ENCODE peak calls at places on chromosomes 4 and X, in eight cellular contexts. T, H, E, S, A, Y, I and R are unnamed samples.

GRCh38 chr4:1098311-1098925 is 14.9 kb downstream of the RNF212 start:
- DNase-seq in T (no peak), H (no peak), E (no peak), S (no peak), A (no peak), Y (no peak), I (no peak), R (no peak)

GRCh38 chr4:139919513-139919912 is 234.5 kb downstream of the MAML3 start:
- DNase-seq in T (peak), H (no peak), E (no peak), S (no peak), A (no peak), Y (peak), I (no peak), R (peak)

GRCh38 chr4:159655547-159655946 is 552.7 kb downstream of the RAPGEF2 start:
- DNase-seq in T (peak), H (no peak), E (no peak), S (no peak), A (no peak), Y (no peak), I (no peak), R (no peak)

GRCh38 chr4:54657556-54658313 is at the start of gene KIT:
- DNase-seq in T (no peak), H (no peak), E (peak), S (peak), A (no peak), Y (no peak), I (no peak), R (no peak)

GRCh38 chr4:140237616-140238352 is 83.8 kb upstream of the MAML3 start:
- DNase-seq in T (no peak), H (peak), E (peak), S (peak), A (no peak), Y (peak), I (peak), R (no peak)

GRCh38 chrX:9542106-9542764 is 77.4 kb downstream of the TBL1X start:
- DNase-seq in T (no peak), H (no peak), E (no peak), S (no peak), A (no peak), Y (no peak), I (no peak), R (no peak)

GRCh38 chr4:2363056-2363719 is 55.3 kb downstream of the ZFYVE28 start:
- DNase-seq in T (no peak), H (no peak), E (no peak), S (no peak), A (no peak), Y (no peak), I (no peak), R (no peak)

GRCh38 chrX:69618803-69619202 is 2.9 kb downstream of the EDA start:
- DNase-seq in T (no peak), H (no peak), E (peak), S (peak), A (no peak), Y (no peak), I (no peak), R (no peak)

GRCh38 chr4:101019941-101020401 is 327.4 kb downstream of the PPP3CA start:
- DNase-seq in T (no peak), H (no peak), E (no peak), S (no peak), A (no peak), Y (peak), I (no peak), R (no peak)

GRCh38 chr4:86416081-86416480 is 56.2 kb upstream of the MAPK10 start:
- DNase-seq in T (no peak), H (no peak), E (no peak), S (no peak), A (no peak), Y (no peak), I (no peak), R (no peak)

GRCh38 chrX:12332786-12333347 is 194.6 kb downstream of the FRMPD4 start:
- DNase-seq in T (no peak), H (no peak), E (no peak), S (no peak), A (no peak), Y (no peak), I (no peak), R (no peak)

GRCh38 chr4:42519803-42520417 is 122.6 kb downstream of the SHISA3 start:
- DNase-seq in T (no peak), H (peak), E (peak), S (no peak), A (peak), Y (peak), I (no peak), R (peak)

GRCh38 chrX:31392541-31392940 is 320.7 kb upstream of the FTHL17 start:
- DNase-seq in T (no peak), H (no peak), E (no peak), S (no peak), A (no peak), Y (no peak), I (no peak), R (no peak)

GRCh38 chr4:183201331-183201730 is 102.3 kb downstream of the WWC2 start:
- DNase-seq in T (no peak), H (peak), E (no peak), S (no peak), A (no peak), Y (no peak), I (no peak), R (no peak)

GRCh38 chr4:76610751-76611150 is 175.7 kb downstream of the SHROOM3 start:
- DNase-seq in T (no peak), H (no peak), E (no peak), S (no peak), A (no peak), Y (no peak), I (no peak), R (no peak)

GRCh38 chr4:25588211-25588610 is 67.4 kb upstream of the SLC34A2 start:
- DNase-seq in T (no peak), H (no peak), E (no peak), S (no peak), A (no peak), Y (no peak), I (no peak), R (no peak)

GRCh38 chrX:129790146-129790545 is 10.4 kb downstream of the SASH3 start:
- DNase-seq in T (no peak), H (no peak), E (no peak), S (no peak), A (no peak), Y (no peak), I (no peak), R (no peak)

GRCh38 chrX:10048695-10049094 is 81.5 kb downstream of the CLDN34 start:
- DNase-seq in T (no peak), H (no peak), E (no peak), S (no peak), A (no peak), Y (no peak), I (no peak), R (no peak)

GRCh38 chrX:39665830-39666518 is 431.8 kb downstream of the BCOR start:
- DNase-seq in T (no peak), H (no peak), E (no peak), S (no peak), A (no peak), Y (peak), I (no peak), R (peak)

GRCh38 chrX:63561425-63561824 is 210.3 kb upstream of the SPIN4 start:
- DNase-seq in T (no peak), H (no peak), E (no peak), S (no peak), A (no peak), Y (peak), I (no peak), R (no peak)

GRCh38 chrX:107823456-107823855 is 2.2 kb upstream of the MID2 start:
- DNase-seq in T (no peak), H (peak), E (peak), S (no peak), A (no peak), Y (peak), I (no peak), R (no peak)

GRCh38 chr4:22573198-22573597 is 57.3 kb upstream of the ADGRA3 start:
- DNase-seq in T (no peak), H (no peak), E (peak), S (no peak), A (no peak), Y (no peak), I (no peak), R (no peak)

GRCh38 chr4:37728064-37728463 is 41.9 kb upstream of the RELL1 start:
- DNase-seq in T (no peak), H (no peak), E (no peak), S (no peak), A (no peak), Y (no peak), I (no peak), R (no peak)

GRCh38 chrX:20641954-20642353 is 375.2 kb upstream of the RPS6KA3 start:
- DNase-seq in T (no peak), H (no peak), E (no peak), S (no peak), A (no peak), Y (no peak), I (no peak), R (no peak)

GRCh38 chr4:7179158-7179557 is 13.2 kb upstream of the SORCS2 start:
- DNase-seq in T (no peak), H (no peak), E (no peak), S (no peak), A (no peak), Y (no peak), I (no peak), R (no peak)

GRCh38 chr4:122832732-122833131 is 6.1 kb downstream of the FGF2 start:
- DNase-seq in T (no peak), H (no peak), E (no peak), S (no peak), A (no peak), Y (no peak), I (no peak), R (no peak)

GRCh38 chr4:86441175-86441960 is 81.5 kb upstream of the MAPK10 start:
- DNase-seq in T (peak), H (no peak), E (no peak), S (no peak), A (no peak), Y (peak), I (no peak), R (peak)